ENCODE peak calls at places on chromosomes 2 and 18, in eight cellular contexts. One of them, this sample, is unnamed.

GRCh38 chr18:12455511-12455910 is 47.8 kb downstream of the PRELID3A start:
- DNase-seq in iris pigment epithelial cell: peak; percentile 32
- DNase-seq in EL: no peak
- DNase-seq in GM04504: no peak
- DNase-seq in activated CD4-positive, alpha-beta T cell treated with anti-CD3 and anti-CD28 coated beads, Interleukin-2, amount 50 U/mL, for 48 hours: no peak
- DNase-seq in NCI-H1092: no peak
- DNase-seq in stimulated activated CD4-positive, alpha-beta T cell treated with anti-CD3 and anti-CD28 coated beads, Interleukin-2, amount 100 ng/mL, for 24 hours: no peak
- DNase-seq in CD8-positive, alpha-beta memory T cell: no peak
- DNase-seq in this sample: no peak

GRCh38 chr2:150919899-150920298 is 341.8 kb downstream of the RBM43 start:
- DNase-seq in NCI-H1092: no peak
- DNase-seq in stimulated activated CD4-positive, alpha-beta T cell treated with anti-CD3 and anti-CD28 coated beads, Interleukin-2, amount 100 ng/mL, for 24 hours: no peak
- DNase-seq in iris pigment epithelial cell: no peak
- DNase-seq in EL: no peak
- DNase-seq in activated CD4-positive, alpha-beta T cell treated with anti-CD3 and anti-CD28 coated beads, Interleukin-2, amount 50 U/mL, for 48 hours: no peak
- DNase-seq in CD8-positive, alpha-beta memory T cell: no peak
- DNase-seq in GM04504: no peak
- DNase-seq in this sample: no peak

GRCh38 chr2:113720167-113720566 is 36.3 kb downstream of the SLC35F5 start:
- DNase-seq in stimulated activated CD4-positive, alpha-beta T cell treated with anti-CD3 and anti-CD28 coated beads, Interleukin-2, amount 100 ng/mL, for 24 hours: no peak
- DNase-seq in EL: peak; percentile 6
- DNase-seq in NCI-H1092: no peak
- DNase-seq in activated CD4-positive, alpha-beta T cell treated with anti-CD3 and anti-CD28 coated beads, Interleukin-2, amount 50 U/mL, for 48 hours: no peak
- DNase-seq in CD8-positive, alpha-beta memory T cell: no peak
- DNase-seq in iris pigment epithelial cell: no peak
- DNase-seq in GM04504: no peak
- DNase-seq in this sample: no peak

GRCh38 chr2:222480497-222480896 is 56.2 kb downstream of the SGPP2 start:
- DNase-seq in NCI-H1092: no peak
- DNase-seq in CD8-positive, alpha-beta memory T cell: no peak
- DNase-seq in EL: no peak
- DNase-seq in iris pigment epithelial cell: peak; percentile 1
- DNase-seq in activated CD4-positive, alpha-beta T cell treated with anti-CD3 and anti-CD28 coated beads, Interleukin-2, amount 50 U/mL, for 48 hours: no peak
- DNase-seq in stimulated activated CD4-positive, alpha-beta T cell treated with anti-CD3 and anti-CD28 coated beads, Interleukin-2, amount 100 ng/mL, for 24 hours: no peak
- DNase-seq in GM04504: no peak
- DNase-seq in this sample: no peak

GRCh38 chr2:177124371-177124770 is 88.2 kb upstream of the HNRNPA3 start:
- DNase-seq in GM04504: no peak
- DNase-seq in iris pigment epithelial cell: no peak
- DNase-seq in activated CD4-positive, alpha-beta T cell treated with anti-CD3 and anti-CD28 coated beads, Interleukin-2, amount 50 U/mL, for 48 hours: no peak
- DNase-seq in NCI-H1092: no peak
- DNase-seq in EL: no peak
- DNase-seq in stimulated activated CD4-positive, alpha-beta T cell treated with anti-CD3 and anti-CD28 coated beads, Interleukin-2, amount 100 ng/mL, for 24 hours: no peak
- DNase-seq in CD8-positive, alpha-beta memory T cell: no peak
- DNase-seq in this sample: no peak

GRCh38 chr18:28176933-28177827 is at the start of gene CDH2:
- DNase-seq in NCI-H1092: peak; percentile 96
- DNase-seq in GM04504: peak; percentile 74
- DNase-seq in EL: peak; percentile 94
- DNase-seq in iris pigment epithelial cell: peak; percentile 92
- DNase-seq in stimulated activated CD4-positive, alpha-beta T cell treated with anti-CD3 and anti-CD28 coated beads, Interleukin-2, amount 100 ng/mL, for 24 hours: peak; percentile 30
- DNase-seq in activated CD4-positive, alpha-beta T cell treated with anti-CD3 and anti-CD28 coated beads, Interleukin-2, amount 50 U/mL, for 48 hours: no peak
- DNase-seq in CD8-positive, alpha-beta memory T cell: no peak
- DNase-seq in this sample: peak; percentile 25

GRCh38 chr2:118774458-118775133 is 72.9 kb downstream of the EN1 start:
- DNase-seq in NCI-H1092: no peak
- DNase-seq in CD8-positive, alpha-beta memory T cell: no peak
- DNase-seq in stimulated activated CD4-positive, alpha-beta T cell treated with anti-CD3 and anti-CD28 coated beads, Interleukin-2, amount 100 ng/mL, for 24 hours: peak; percentile 55
- DNase-seq in GM04504: no peak
- DNase-seq in activated CD4-positive, alpha-beta T cell treated with anti-CD3 and anti-CD28 coated beads, Interleukin-2, amount 50 U/mL, for 48 hours: peak; percentile 26
- DNase-seq in EL: peak; percentile 32
- DNase-seq in iris pigment epithelial cell: peak; percentile 47
- DNase-seq in this sample: peak; percentile 59

GRCh38 chr2:127454595-127455565 is 36.7 kb downstream of the PROC start:
- DNase-seq in iris pigment epithelial cell: peak; percentile 5
- DNase-seq in stimulated activated CD4-positive, alpha-beta T cell treated with anti-CD3 and anti-CD28 coated beads, Interleukin-2, amount 100 ng/mL, for 24 hours: no peak
- DNase-seq in GM04504: no peak
- DNase-seq in activated CD4-positive, alpha-beta T cell treated with anti-CD3 and anti-CD28 coated beads, Interleukin-2, amount 50 U/mL, for 48 hours: no peak
- DNase-seq in NCI-H1092: no peak
- DNase-seq in CD8-positive, alpha-beta memory T cell: no peak
- DNase-seq in EL: no peak
- DNase-seq in this sample: no peak

GRCh38 chr2:218694405-218695145 is 16.1 kb upstream of the TTLL4 start:
- DNase-seq in iris pigment epithelial cell: peak; percentile 54
- DNase-seq in activated CD4-positive, alpha-beta T cell treated with anti-CD3 and anti-CD28 coated beads, Interleukin-2, amount 50 U/mL, for 48 hours: no peak
- DNase-seq in EL: peak; percentile 57
- DNase-seq in GM04504: no peak
- DNase-seq in stimulated activated CD4-positive, alpha-beta T cell treated with anti-CD3 and anti-CD28 coated beads, Interleukin-2, amount 100 ng/mL, for 24 hours: no peak
- DNase-seq in NCI-H1092: no peak
- DNase-seq in CD8-positive, alpha-beta memory T cell: no peak
- DNase-seq in this sample: no peak

GRCh38 chr18:70037453-70038061 is 89.9 kb upstream of the CD226 start:
- DNase-seq in GM04504: no peak
- DNase-seq in CD8-positive, alpha-beta memory T cell: no peak
- DNase-seq in EL: no peak
- DNase-seq in iris pigment epithelial cell: no peak
- DNase-seq in NCI-H1092: no peak
- DNase-seq in stimulated activated CD4-positive, alpha-beta T cell treated with anti-CD3 and anti-CD28 coated beads, Interleukin-2, amount 100 ng/mL, for 24 hours: no peak
- DNase-seq in activated CD4-positive, alpha-beta T cell treated with anti-CD3 and anti-CD28 coated beads, Interleukin-2, amount 50 U/mL, for 48 hours: no peak
- DNase-seq in this sample: no peak

GRCh38 chr18:6718255-6718654 is 11.3 kb upstream of the ARHGAP28 start:
- DNase-seq in GM04504: no peak
- DNase-seq in EL: no peak
- DNase-seq in stimulated activated CD4-positive, alpha-beta T cell treated with anti-CD3 and anti-CD28 coated beads, Interleukin-2, amount 100 ng/mL, for 24 hours: no peak
- DNase-seq in NCI-H1092: no peak
- DNase-seq in CD8-positive, alpha-beta memory T cell: no peak
- DNase-seq in activated CD4-positive, alpha-beta T cell treated with anti-CD3 and anti-CD28 coated beads, Interleukin-2, amount 50 U/mL, for 48 hours: no peak
- DNase-seq in iris pigment epithelial cell: no peak
- DNase-seq in this sample: no peak

GRCh38 chr2:138713069-138713496 is 67.1 kb downstream of the NXPH2 start:
- DNase-seq in EL: no peak
- DNase-seq in CD8-positive, alpha-beta memory T cell: no peak
- DNase-seq in activated CD4-positive, alpha-beta T cell treated with anti-CD3 and anti-CD28 coated beads, Interleukin-2, amount 50 U/mL, for 48 hours: no peak
- DNase-seq in NCI-H1092: no peak
- DNase-seq in GM04504: no peak
- DNase-seq in iris pigment epithelial cell: no peak
- DNase-seq in stimulated activated CD4-positive, alpha-beta T cell treated with anti-CD3 and anti-CD28 coated beads, Interleukin-2, amount 100 ng/mL, for 24 hours: no peak
- DNase-seq in this sample: no peak

GRCh38 chr2:127453392-127454171 is 35.4 kb downstream of the PROC start:
- DNase-seq in GM04504: no peak
- DNase-seq in iris pigment epithelial cell: no peak
- DNase-seq in NCI-H1092: no peak
- DNase-seq in CD8-positive, alpha-beta memory T cell: no peak
- DNase-seq in activated CD4-positive, alpha-beta T cell treated with anti-CD3 and anti-CD28 coated beads, Interleukin-2, amount 50 U/mL, for 48 hours: no peak
- DNase-seq in stimulated activated CD4-positive, alpha-beta T cell treated with anti-CD3 and anti-CD28 coated beads, Interleukin-2, amount 100 ng/mL, for 24 hours: no peak
- DNase-seq in EL: peak; percentile 23
- DNase-seq in this sample: no peak

GRCh38 chr2:47499621-47500309 is 96.8 kb downstream of the MSH2 start:
- DNase-seq in iris pigment epithelial cell: no peak
- DNase-seq in EL: no peak
- DNase-seq in NCI-H1092: no peak
- DNase-seq in GM04504: no peak
- DNase-seq in activated CD4-positive, alpha-beta T cell treated with anti-CD3 and anti-CD28 coated beads, Interleukin-2, amount 50 U/mL, for 48 hours: no peak
- DNase-seq in CD8-positive, alpha-beta memory T cell: no peak
- DNase-seq in stimulated activated CD4-positive, alpha-beta T cell treated with anti-CD3 and anti-CD28 coated beads, Interleukin-2, amount 100 ng/mL, for 24 hours: no peak
- DNase-seq in this sample: no peak

GRCh38 chr2:12587729-12588522 is 128.8 kb upstream of the TRIB2 start:
- DNase-seq in GM04504: peak; percentile 77
- DNase-seq in CD8-positive, alpha-beta memory T cell: no peak
- DNase-seq in EL: peak; percentile 89
- DNase-seq in iris pigment epithelial cell: peak; percentile 97
- DNase-seq in activated CD4-positive, alpha-beta T cell treated with anti-CD3 and anti-CD28 coated beads, Interleukin-2, amount 50 U/mL, for 48 hours: no peak
- DNase-seq in stimulated activated CD4-positive, alpha-beta T cell treated with anti-CD3 and anti-CD28 coated beads, Interleukin-2, amount 100 ng/mL, for 24 hours: no peak
- DNase-seq in NCI-H1092: no peak
- DNase-seq in this sample: peak; percentile 8

GRCh38 chr18:5073026-5073944 is 123.8 kb downstream of the AKAIN1 start:
- DNase-seq in CD8-positive, alpha-beta memory T cell: no peak
- DNase-seq in activated CD4-positive, alpha-beta T cell treated with anti-CD3 and anti-CD28 coated beads, Interleukin-2, amount 50 U/mL, for 48 hours: no peak
- DNase-seq in NCI-H1092: peak; percentile 6
- DNase-seq in iris pigment epithelial cell: peak; percentile 15
- DNase-seq in stimulated activated CD4-positive, alpha-beta T cell treated with anti-CD3 and anti-CD28 coated beads, Interleukin-2, amount 100 ng/mL, for 24 hours: peak; percentile 11
- DNase-seq in EL: peak; percentile 1
- DNase-seq in GM04504: peak; percentile 3
- DNase-seq in this sample: peak; percentile 42

GRCh38 chr2:160973991-160974390 is 186.2 kb upstream of the TANK start:
- DNase-seq in NCI-H1092: no peak
- DNase-seq in CD8-positive, alpha-beta memory T cell: no peak
- DNase-seq in EL: no peak
- DNase-seq in GM04504: no peak
- DNase-seq in iris pigment epithelial cell: no peak
- DNase-seq in stimulated activated CD4-positive, alpha-beta T cell treated with anti-CD3 and anti-CD28 coated beads, Interleukin-2, amount 100 ng/mL, for 24 hours: no peak
- DNase-seq in activated CD4-positive, alpha-beta T cell treated with anti-CD3 and anti-CD28 coated beads, Interleukin-2, amount 50 U/mL, for 48 hours: no peak
- DNase-seq in this sample: no peak